ENCODE peak calls at places on chromosomes 16 and 17, in seven cellular contexts. J, R, A, P, U, W and Z are unnamed samples.

GRCh38 chr16:22328081-22328725 is 31.0 kb downstream of the POLR3E start:
- DNase-seq in J (no peak), U (no peak), P (no peak), R (peak), A (no peak), W (no peak), Z (no peak)

GRCh38 chr17:82848022-82848592 is 8.3 kb upstream of the ZNF750 start:
- DNase-seq in P (peak), U (peak), W (no peak), J (no peak), A (no peak), R (no peak), Z (peak)

GRCh38 chr17:73182616-73183310 is 10.1 kb upstream of the COG1 start:
- DNase-seq in W (no peak), R (no peak), J (no peak), U (no peak), P (no peak), A (no peak), Z (no peak)

GRCh38 chr17:1998426-1998784 is 26.7 kb downstream of the RTN4RL1 start:
- DNase-seq in W (no peak), P (peak), J (no peak), R (no peak), A (no peak), U (no peak), Z (no peak)

GRCh38 chr16:12260647-12261262 is 284.2 kb downstream of the SNX29 start:
- DNase-seq in W (peak), J (no peak), R (no peak), P (no peak), A (peak), U (no peak), Z (peak)

GRCh38 chr17:29590261-29590978 is 972 bp upstream of the GIT1 start:
- DNase-seq in P (no peak), A (peak), U (peak), J (no peak), W (peak), R (no peak), Z (no peak)

GRCh38 chr17:50834786-50835562 is 412 bp upstream of the WFIKKN2 start:
- DNase-seq in A (peak), W (no peak), P (no peak), U (no peak), R (no peak), J (no peak), Z (peak)

GRCh38 chr16:11431915-11432465 is 86.7 kb downstream of the RMI2 start:
- DNase-seq in P (no peak), W (no peak), J (no peak), A (peak), U (no peak), R (no peak), Z (peak)

GRCh38 chr17:30476726-30477082 is 504 bp upstream of the GOSR1 start:
- DNase-seq in U (no peak), A (peak), R (no peak), J (no peak), P (no peak), W (no peak), Z (no peak)

GRCh38 chr17:60127068-60128064 is 22.4 kb upstream of the CA4 start:
- DNase-seq in R (peak), P (no peak), U (no peak), W (no peak), J (no peak), A (no peak), Z (no peak)

GRCh38 chr16:51151435-51151950 is 423 bp upstream of the SALL1 start:
- DNase-seq in J (no peak), P (peak), A (peak), W (no peak), U (peak), R (no peak), Z (peak)

GRCh38 chr17:41522301-41523224 is 3.9 kb upstream of the KRT15 start:
- DNase-seq in P (peak), U (no peak), W (no peak), R (no peak), J (no peak), A (no peak), Z (no peak)

GRCh38 chr16:714558-715447 is at the start of gene METRN:
- DNase-seq in W (peak), J (peak), P (peak), U (peak), A (peak), R (no peak), Z (peak)

GRCh38 chr17:40358323-40359038 is 6.1 kb downstream of the GJD3 start:
- DNase-seq in A (peak), U (peak), P (peak), R (no peak), W (peak), J (peak), Z (peak)

GRCh38 chr16:11402745-11403533 is 57.7 kb downstream of the RMI2 start:
- DNase-seq in A (no peak), U (no peak), W (no peak), J (no peak), P (no peak), R (no peak), Z (no peak)

GRCh38 chr16:87465306-87465705 is 27.5 kb downstream of the ZCCHC14 start:
- DNase-seq in P (peak), U (peak), A (peak), J (no peak), R (no peak), W (peak), Z (peak)

GRCh38 chr17:16104189-16104588 is 104.6 kb downstream of the TTC19 start:
- DNase-seq in A (no peak), W (no peak), U (no peak), R (no peak), P (no peak), J (no peak), Z (no peak)

GRCh38 chr17:16106161-16106891 is 106.7 kb downstream of the TTC19 start:
- DNase-seq in U (peak), P (no peak), R (no peak), J (no peak), A (peak), W (peak), Z (peak)

GRCh38 chr17:16101440-16101839 is 101.8 kb downstream of the TTC19 start:
- DNase-seq in W (no peak), U (no peak), P (no peak), R (no peak), A (no peak), J (no peak), Z (no peak)

DNA sequence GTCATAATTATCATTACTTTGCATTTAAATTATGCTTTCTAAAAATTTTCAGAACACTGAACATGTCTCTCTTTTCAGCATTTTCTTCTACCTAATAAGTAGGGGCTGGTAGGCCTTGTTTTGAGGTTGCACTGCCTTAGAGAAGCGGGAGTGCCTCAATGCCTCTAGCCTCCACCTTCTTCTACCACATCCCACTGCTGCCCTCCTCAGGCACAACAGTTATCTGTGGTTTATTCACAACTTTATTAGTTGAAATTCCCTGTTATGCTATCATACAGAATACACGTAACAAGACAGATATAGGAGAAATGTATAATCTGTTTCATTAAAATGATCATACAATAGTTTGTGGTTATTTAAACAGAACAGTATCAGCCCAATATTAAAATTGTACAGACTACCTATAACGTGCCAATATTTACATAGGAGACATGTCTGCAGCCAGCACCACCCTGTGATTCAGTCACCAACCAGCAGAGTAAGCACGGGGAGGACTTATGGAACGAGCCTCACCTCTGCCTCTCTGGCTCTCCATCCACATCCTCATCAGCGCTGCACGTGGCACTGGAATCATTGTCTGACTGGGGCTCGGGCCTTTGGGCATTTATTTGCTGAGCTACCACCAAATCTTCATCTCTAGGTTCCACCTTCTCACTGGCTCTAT is 101.2 kb downstream of the TTC19 start:
- DNase-seq in U (no peak), R (no peak), P (no peak), A (peak), J (no peak), W (peak), Z (peak)
- TF ChIP-seq CTCF in U (no peak), R (no peak), P (no peak), A (peak), J (no peak), W (no peak), Z (peak)

GRCh38 chr17:4788807-4789700 is at the start of gene GLTPD2:
- DNase-seq in A (peak), P (no peak), J (no peak), R (no peak), W (no peak), U (no peak), Z (no peak)

GRCh38 chr17:4789951-4790704 is 1.4 kb downstream of the GLTPD2 start:
- DNase-seq in P (peak), U (peak), W (peak), J (peak), R (no peak), A (peak), Z (peak)

GRCh38 chr17:4789701-4789950 is 862 bp downstream of the GLTPD2 start:
- DNase-seq in W (no peak), R (no peak), J (no peak), A (no peak), P (no peak), U (no peak), Z (no peak)

GRCh38 chr17:4786516-4786915 is 352 bp upstream of the VMO1 start:
- DNase-seq in U (no peak), W (no peak), J (no peak), R (no peak), P (no peak), A (peak), Z (no peak)

DNA sequence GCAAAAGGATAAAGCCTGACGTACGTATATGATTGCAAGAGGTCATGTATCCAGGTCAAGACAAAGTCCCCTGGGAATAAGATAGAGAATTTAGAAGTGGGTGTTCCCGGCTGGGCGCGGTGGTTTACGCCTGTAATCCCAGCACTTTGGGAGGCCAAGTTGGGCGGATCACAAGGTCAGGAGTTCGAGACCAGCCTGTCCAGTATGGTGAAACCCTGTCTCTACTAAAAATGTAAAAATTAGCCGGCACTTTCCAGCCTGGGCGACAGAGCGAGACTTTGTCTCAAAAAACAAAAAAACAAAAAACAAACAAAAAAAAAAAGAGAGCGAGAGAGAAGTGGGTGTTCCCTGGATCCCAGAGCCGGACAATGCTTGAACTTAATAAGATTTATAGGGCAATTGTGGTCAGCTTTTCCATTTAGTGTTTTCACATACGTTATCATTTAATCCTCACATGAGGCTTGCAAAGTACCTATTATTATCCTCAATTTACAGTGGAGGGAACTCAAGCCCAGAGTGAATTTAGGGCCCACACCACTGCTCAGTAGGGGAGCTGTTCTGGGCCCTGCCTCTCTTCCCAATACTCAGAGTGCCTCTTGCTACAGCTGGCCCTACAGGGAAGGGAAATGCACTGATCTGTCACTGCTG is 481 bp upstream of the GLTPD2 start:
- DNase-seq in U (no peak), A (peak), W (no peak), P (no peak), R (no peak), J (no peak), Z (peak)
- H3K4me3 ChIP-seq in U (no peak), A (peak), W (no peak), P (no peak), R (no peak), J (no peak), Z (peak)

GRCh38 chr16:2196162-2196980 is at the start of gene CASKIN1:
- DNase-seq in W (peak), U (no peak), P (no peak), J (no peak), R (no peak), A (peak), Z (peak)

GRCh38 chr16:2196981-2197511 is 641 bp upstream of the CASKIN1 start:
- DNase-seq in U (no peak), W (no peak), P (no peak), J (no peak), A (no peak), R (no peak), Z (no peak)

GRCh38 chr16:2194166-2194834 is 2.1 kb downstream of the CASKIN1 start:
- DNase-seq in W (peak), A (peak), U (peak), P (no peak), J (no peak), R (no peak), Z (peak)

GRCh38 chr16:2195316-2196161 is 866 bp downstream of the CASKIN1 start:
- DNase-seq in P (no peak), W (no peak), U (no peak), A (no peak), J (no peak), R (no peak), Z (no peak)

GRCh38 chr16:2194852-2195315 is 1.5 kb downstream of the CASKIN1 start:
- DNase-seq in R (no peak), U (no peak), W (peak), A (peak), J (peak), P (peak), Z (peak)
- TF ChIP-seq CTCF in R (no peak), U (peak), W (peak), A (peak), J (peak), P (peak), Z (peak)

GRCh38 chr16:68019167-68019680 is 3.5 kb upstream of the DPEP2NB start:
- DNase-seq in A (no peak), P (no peak), W (no peak), R (no peak), U (no peak), J (no peak), Z (no peak)

GRCh38 chr16:68022728-68023537 is at the start of the genes DDX28 and DUS2:
- DNase-seq in U (peak), P (peak), W (peak), R (no peak), J (peak), A (peak), Z (peak)

GRCh38 chr16:68015681-68016080 is at the start of gene DPEP2NB:
- DNase-seq in R (no peak), U (no peak), W (no peak), A (no peak), P (no peak), J (no peak), Z (no peak)

GRCh38 chr16:68022278-68022727 is 729 bp downstream of the DDX28 start:
- DNase-seq in U (no peak), W (no peak), J (no peak), A (no peak), P (no peak), R (no peak), Z (no peak)

GRCh38 chr16:68021490-68021889 is 1.5 kb downstream of the DDX28 start:
- DNase-seq in R (no peak), W (no peak), P (no peak), J (no peak), A (no peak), U (no peak), Z (no peak)
- H3K4me3 ChIP-seq in R (no peak), W (peak), P (no peak), J (no peak), A (no peak), U (no peak), Z (no peak)

GRCh38 chr17:44628234-44629188 is 27.8 kb upstream of the MEIOC start:
- DNase-seq in J (peak), W (no peak), U (peak), A (peak), P (peak), R (no peak), Z (peak)

GRCh38 chr17:44627513-44627912 is 28.8 kb upstream of the MEIOC start:
- DNase-seq in W (no peak), P (no peak), U (no peak), R (no peak), J (no peak), A (no peak), Z (no peak)

DNA sequence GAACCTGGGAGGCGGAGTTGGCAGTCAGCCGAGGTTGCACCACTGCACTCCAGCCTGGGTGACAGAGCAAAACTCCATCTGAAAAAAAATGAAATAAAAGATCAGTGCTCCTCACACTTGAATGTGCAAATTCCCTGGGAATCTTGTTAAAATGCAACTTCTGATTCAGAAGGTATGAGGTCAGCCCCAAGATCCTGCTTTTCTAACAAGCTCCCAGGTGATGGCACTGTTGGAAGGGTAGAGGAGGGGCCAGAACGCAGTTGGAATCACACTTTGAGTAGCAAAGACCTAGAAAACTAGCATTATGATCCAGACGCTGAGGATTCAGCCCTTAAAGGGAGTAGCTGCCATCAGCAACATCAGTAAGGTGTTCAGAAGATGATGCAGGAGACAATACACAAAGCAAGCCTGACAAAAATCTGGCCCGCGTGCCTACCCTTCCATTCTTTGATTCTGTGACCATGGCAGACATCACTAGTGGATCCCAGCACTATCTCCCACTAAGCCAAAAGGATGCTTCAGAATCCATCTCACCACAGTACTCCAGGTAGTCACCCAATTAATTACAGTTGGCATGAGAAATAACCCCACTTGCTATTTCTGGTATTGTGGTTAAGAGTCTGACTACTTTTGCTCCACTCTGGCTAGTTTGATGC is 33.1 kb upstream of the MEIOC start:
- DNase-seq in U (no peak), R (no peak), W (no peak), J (no peak), A (no peak), P (no peak), Z (no peak)
- TF ChIP-seq CTCF in U (no peak), R (no peak), W (no peak), J (no peak), A (no peak), P (no peak), Z (no peak)

GRCh38 chr17:68195667-68196393 is 52.0 kb upstream of the AMZ2 start:
- DNase-seq in A (no peak), J (no peak), W (no peak), P (no peak), U (no peak), R (no peak), Z (no peak)
- H3K4me3 ChIP-seq in A (peak), J (no peak), W (no peak), P (peak), U (no peak), R (peak), Z (no peak)

GRCh38 chr16:8887952-8888560 is 5.9 kb downstream of the LITAFD start:
- DNase-seq in U (no peak), A (peak), W (no peak), P (no peak), R (no peak), J (no peak), Z (peak)

GRCh38 chr16:8887438-8887765 is 5.3 kb downstream of the LITAFD start:
- DNase-seq in P (no peak), R (no peak), U (no peak), A (no peak), J (no peak), W (no peak), Z (no peak)

GRCh38 chr16:8886593-8887437 is 4.7 kb downstream of the LITAFD start:
- DNase-seq in W (no peak), P (no peak), R (no peak), A (no peak), U (no peak), J (no peak), Z (no peak)

GRCh38 chr16:8882725-8883377 is 700 bp downstream of the LITAFD start:
- DNase-seq in R (no peak), U (no peak), J (no peak), P (no peak), W (no peak), A (no peak), Z (no peak)

GRCh38 chr16:8885674-8886592 is 3.8 kb downstream of the LITAFD start:
- DNase-seq in A (peak), U (no peak), P (no peak), J (no peak), W (peak), R (no peak), Z (peak)
- TF ChIP-seq CTCF in A (peak), U (no peak), P (no peak), J (no peak), W (no peak), R (no peak), Z (no peak)

GRCh38 chr16:14300631-14301149 is 229.6 kb downstream of the MRTFB start:
- DNase-seq in P (peak), R (no peak), W (peak), A (peak), U (peak), J (peak), Z (peak)
- H3K4me3 ChIP-seq in P (no peak), R (peak), W (no peak), A (peak), U (peak), J (no peak), Z (peak)

GRCh38 chr17:28574536-28574935 is 2.2 kb downstream of the ALDOC start:
- DNase-seq in U (no peak), R (no peak), A (no peak), W (no peak), J (no peak), P (no peak), Z (no peak)
- TF ChIP-seq CTCF in U (no peak), R (no peak), A (no peak), W (no peak), J (peak), P (no peak), Z (no peak)